ENCODE peak calls at places on chromosomes 3 and 15, in seven cellular contexts. S, V, W, J, A, B and X are unnamed samples.

GRCh38 chr3:54780336-54780735 is 147.5 kb downstream of the LRTM1 start:
- DNase-seq in S (no peak), A (no peak), W (no peak), J (no peak), V (no peak), B (no peak), X (no peak)

GRCh38 chr3:33775363-33775762 is 23.1 kb upstream of the PDCD6IP start:
- DNase-seq in B (no peak), A (no peak), V (no peak), W (no peak), S (no peak), J (no peak), X (no peak)

GRCh38 chr3:142929109-142929508 is 34.4 kb downstream of the PAQR9 start:
- DNase-seq in V (no peak), A (no peak), B (peak), W (peak), S (peak), J (no peak), X (peak)

GRCh38 chr3:149739396-149739795 is 12.9 kb downstream of the COMMD2 start:
- DNase-seq in W (no peak), V (no peak), A (no peak), S (no peak), B (no peak), J (no peak), X (no peak)

GRCh38 chr3:83230841-83231240 is 1469.4 kb upstream of the GBE1 start:
- DNase-seq in B (no peak), S (no peak), J (no peak), V (no peak), W (no peak), A (no peak), X (no peak)

GRCh38 chr3:67381667-67382272 is 272.6 kb downstream of the SUCLG2 start:
- DNase-seq in J (peak), A (no peak), V (no peak), W (no peak), S (peak), B (no peak), X (peak)

GRCh38 chr15:35545316-35545824 is 595 bp downstream of the DPH6 start:
- DNase-seq in W (peak), B (peak), S (peak), A (peak), J (peak), V (no peak), X (peak)

GRCh38 chr3:123367467-123368154 is 81.3 kb downstream of the ADCY5 start:
- DNase-seq in W (no peak), A (no peak), J (no peak), S (no peak), V (no peak), B (no peak), X (no peak)

GRCh38 chr3:9347086-9347485 is 15.8 kb upstream of the THUMPD3 start:
- DNase-seq in S (no peak), B (no peak), A (no peak), V (no peak), W (no peak), J (no peak), X (no peak)

GRCh38 chr3:188180114-188180513 is 26.2 kb downstream of the LPP start:
- DNase-seq in J (no peak), A (no peak), W (no peak), S (no peak), B (no peak), V (no peak), X (no peak)

GRCh38 chr15:91652610-91653207 is 200.8 kb upstream of the SLCO3A1 start:
- DNase-seq in J (no peak), V (no peak), W (no peak), A (no peak), S (no peak), B (no peak), X (no peak)

GRCh38 chr3:38579146-38579545 is 70.3 kb downstream of the SCN5A start:
- DNase-seq in W (no peak), S (peak), J (no peak), V (no peak), B (no peak), A (peak), X (no peak)

GRCh38 chr3:100603449-100603848 is 6.0 kb upstream of the ADGRG7 start:
- DNase-seq in B (peak), A (no peak), J (no peak), V (no peak), S (peak), W (no peak), X (peak)

GRCh38 chr3:55564709-55565108 is 77.6 kb upstream of the WNT5A start:
- DNase-seq in A (no peak), B (no peak), W (no peak), S (no peak), V (no peak), J (no peak), X (no peak)

GRCh38 chr3:32217339-32217738 is 21.1 kb upstream of the CMTM8 start:
- DNase-seq in A (no peak), V (no peak), W (no peak), B (no peak), J (no peak), S (no peak), X (no peak)

GRCh38 chr15:91942676-91943417 is 89.3 kb downstream of the SLCO3A1 start:
- DNase-seq in J (peak), W (peak), A (peak), V (peak), S (peak), B (peak), X (peak)

GRCh38 chr3:73175698-73176097 is 114.2 kb downstream of the EBLN2 start:
- DNase-seq in J (no peak), S (no peak), W (no peak), A (no peak), V (no peak), B (no peak), X (no peak)

GRCh38 chr3:18559323-18559972 is 134.3 kb upstream of the SATB1 start:
- DNase-seq in S (peak), J (peak), V (no peak), W (peak), A (no peak), B (peak), X (peak)

GRCh38 chr3:150762662-150763121 is 277 bp downstream of the SIAH2 start:
- DNase-seq in V (no peak), W (no peak), B (no peak), J (peak), A (no peak), S (no peak), X (peak)

GRCh38 chr3:58544546-58544945 is 7.6 kb upstream of the ACOX2 start:
- DNase-seq in J (no peak), B (no peak), A (no peak), W (no peak), S (no peak), V (no peak), X (no peak)

DNA sequence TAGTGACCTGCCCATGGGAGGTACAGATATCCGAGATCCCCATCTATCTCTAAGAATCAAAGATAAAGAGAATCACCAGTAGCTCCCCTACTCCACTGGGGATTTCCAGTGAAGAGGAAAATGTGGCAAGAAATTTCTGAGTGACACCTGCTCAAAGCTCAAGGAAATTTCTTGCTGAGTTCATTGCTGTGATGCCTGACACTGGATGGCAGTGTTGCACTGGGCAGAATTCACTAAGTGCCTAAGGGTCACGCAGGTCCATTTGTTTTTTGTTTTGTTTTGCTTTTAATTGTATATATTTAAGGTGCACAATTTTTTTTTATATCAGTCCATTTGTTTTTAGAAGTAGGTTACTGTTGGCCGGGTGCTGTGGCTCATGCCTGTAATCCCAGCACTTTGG is 109.5 kb upstream of the KCNAB1 start:
- DNase-seq in A (no peak), J (peak), V (no peak), B (peak), W (no peak), S (peak), X (peak)
- TF ChIP-seq CTCF in A (peak), J (peak), V (peak), B (peak), W (no peak), S (peak), X (no peak)

DNA sequence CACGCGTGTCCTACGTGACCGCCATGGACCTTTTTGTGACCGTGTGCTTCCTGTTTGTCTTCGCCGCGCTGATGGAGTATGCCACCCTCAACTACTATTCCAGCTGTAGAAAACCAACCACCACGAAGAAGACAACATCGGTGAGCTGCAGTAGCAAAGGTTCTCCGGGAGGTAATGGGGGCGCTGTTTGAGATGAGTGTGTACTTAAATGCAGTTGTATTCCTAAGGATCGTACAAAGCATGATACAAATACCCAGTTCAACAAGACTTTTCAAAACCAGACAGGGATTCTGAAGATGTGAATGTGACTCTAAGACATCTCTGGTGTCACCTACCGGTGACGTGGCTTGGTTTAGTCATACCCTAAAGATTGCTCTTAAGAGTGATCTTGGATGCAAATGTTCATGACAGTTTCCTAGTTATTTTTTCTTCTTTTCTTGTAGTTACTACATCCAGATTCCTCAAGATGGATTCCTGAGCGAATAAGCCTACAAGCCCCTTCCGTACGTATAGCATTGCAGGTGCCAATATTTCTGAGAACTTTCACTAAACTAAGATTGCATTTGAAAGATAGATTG is 556.6 kb downstream of the GABRG3 start:
- DNase-seq in J (no peak), A (no peak), V (no peak), B (no peak), S (no peak), W (no peak), X (no peak)
- TF ChIP-seq CTCF in J (peak), A (no peak), V (no peak), B (peak), S (no peak), W (no peak), X (no peak)

GRCh38 chr3:85821130-85821756 is 862.5 kb downstream of the CADM2 start:
- DNase-seq in B (no peak), V (no peak), A (no peak), W (peak), J (peak), S (no peak), X (peak)
- TF ChIP-seq CTCF in B (peak), V (no peak), A (peak), W (peak), J (peak), S (peak), X (no peak)

GRCh38 chr15:24039683-24040082 is 352.6 kb upstream of the NDN start:
- DNase-seq in S (peak), B (no peak), J (no peak), W (no peak), V (no peak), A (no peak), X (no peak)
- TF ChIP-seq CTCF in S (no peak), B (no peak), J (no peak), W (no peak), V (no peak), A (no peak), X (no peak)

GRCh38 chr3:60953406-60953805 is 297.8 kb downstream of the FHIT start:
- DNase-seq in V (no peak), B (no peak), J (no peak), W (no peak), A (no peak), S (peak), X (no peak)

GRCh38 chr3:60954049-60954448 is 297.2 kb downstream of the FHIT start:
- DNase-seq in V (no peak), W (no peak), A (no peak), J (no peak), B (no peak), S (no peak), X (no peak)

GRCh38 chr3:60949146-60949545 is 302.1 kb downstream of the FHIT start:
- DNase-seq in J (no peak), W (no peak), B (no peak), V (no peak), A (no peak), S (no peak), X (no peak)

GRCh38 chr3:60948488-60948887 is 302.8 kb downstream of the FHIT start:
- DNase-seq in W (no peak), S (peak), V (no peak), J (no peak), B (no peak), A (no peak), X (no peak)
- TF ChIP-seq CTCF in W (no peak), S (peak), V (no peak), J (no peak), B (peak), A (no peak), X (no peak)

DNA sequence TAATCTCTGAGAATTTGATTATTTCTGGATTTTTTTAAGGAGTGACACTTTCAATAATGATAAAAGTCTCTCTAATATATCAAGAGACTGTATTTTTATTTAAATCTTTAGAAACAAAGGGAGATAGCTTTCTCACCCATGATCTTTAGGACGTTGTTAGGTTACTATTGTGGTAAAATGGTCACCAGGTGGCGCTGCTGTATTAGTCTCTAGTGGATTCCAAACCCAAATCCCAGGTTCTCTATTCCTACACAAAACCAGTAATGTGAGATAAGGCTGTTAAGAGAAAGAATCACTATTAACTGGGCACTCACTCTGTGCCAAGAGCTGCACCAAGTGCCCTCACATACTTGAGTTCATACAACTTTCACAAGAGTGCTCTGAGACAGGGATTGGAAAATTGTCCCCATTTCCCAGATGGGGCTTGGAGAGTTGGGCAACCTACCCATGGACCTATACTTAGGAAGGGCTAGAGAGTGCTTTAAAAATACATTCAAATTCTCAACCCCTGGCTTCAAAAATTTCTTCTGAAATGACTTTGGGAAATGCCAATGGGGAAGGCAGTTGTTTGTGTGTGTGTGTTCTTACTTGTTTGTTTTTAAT is 593.4 kb upstream of the TGFBR2 start:
- DNase-seq in B (peak), J (peak), W (peak), S (peak), A (peak), V (peak), X (peak)
- TF ChIP-seq CTCF in B (peak), J (peak), W (peak), S (peak), A (peak), V (peak), X (peak)

GRCh38 chr3:115986555-115987207 is 363.4 kb downstream of the GAP43 start:
- DNase-seq in V (no peak), W (no peak), S (peak), A (no peak), J (no peak), B (peak), X (no peak)
- TF ChIP-seq CTCF in V (no peak), W (no peak), S (peak), A (no peak), J (no peak), B (peak), X (no peak)

GRCh38 chr15:86620113-86620512 is 540.4 kb downstream of the AGBL1 start:
- DNase-seq in A (no peak), V (no peak), J (no peak), S (no peak), W (no peak), B (no peak), X (no peak)

GRCh38 chr15:86623236-86623635 is 543.6 kb downstream of the AGBL1 start:
- DNase-seq in J (no peak), V (no peak), S (no peak), A (no peak), B (no peak), W (no peak), X (no peak)

GRCh38 chr15:86620636-86621349 is 541.1 kb downstream of the AGBL1 start:
- DNase-seq in W (no peak), A (no peak), B (no peak), V (no peak), J (no peak), S (no peak), X (no peak)

GRCh38 chr15:86629409-86629808 is 549.7 kb downstream of the AGBL1 start:
- DNase-seq in J (no peak), A (no peak), B (no peak), W (no peak), V (no peak), S (no peak), X (no peak)

DNA sequence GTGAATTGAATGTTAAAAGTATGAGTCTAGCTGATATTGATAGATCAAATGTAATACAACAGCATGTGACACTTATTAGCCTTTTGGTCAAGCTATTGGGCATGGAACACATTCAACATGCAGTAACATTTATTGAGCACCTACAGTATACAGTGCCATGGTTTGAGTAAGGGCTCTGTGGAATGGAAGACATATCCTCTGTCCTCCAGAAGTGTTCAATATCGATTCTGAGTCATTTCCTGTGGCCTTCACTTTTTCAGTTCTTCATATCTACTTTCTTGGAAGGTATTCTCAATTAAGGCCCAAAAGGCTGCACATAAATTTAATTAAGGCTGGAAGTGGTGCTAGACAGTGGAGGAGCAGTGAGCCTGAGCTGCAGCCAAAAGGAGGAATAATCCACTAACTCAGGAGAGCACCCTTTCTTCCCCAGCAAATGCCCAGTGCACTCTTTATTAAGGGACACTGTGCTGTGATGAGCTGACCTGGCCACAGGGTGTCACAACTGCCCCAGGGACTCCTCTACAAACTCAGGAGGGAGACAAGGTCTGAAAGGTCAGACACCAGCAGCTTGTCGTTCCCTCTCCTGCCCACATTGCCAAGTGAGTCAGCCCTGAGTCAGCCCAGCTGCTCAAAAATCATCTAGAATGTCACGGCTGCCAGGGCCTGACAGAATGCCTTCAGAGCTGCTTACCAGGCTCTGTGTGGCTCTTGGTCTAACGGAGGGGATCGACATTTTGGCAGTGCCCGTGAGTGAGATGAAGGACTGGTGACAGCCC is 544.8 kb downstream of the AGBL1 start:
- DNase-seq in S (peak), W (peak), A (no peak), V (peak), B (no peak), J (peak), X (peak)
- TF ChIP-seq CTCF in S (peak), W (peak), A (peak), V (no peak), B (no peak), J (peak), X (peak)